ENCODE peak calls at places on chromosomes 16 and 17, in four cellular contexts. One of them, this sample, is unnamed. For H3K27me3, the result is how much of the 10 kb centered on the place peaks cover.

GRCh38 chr17:8226536-8227237 is 16.3 kb upstream of the AURKB start:
- DNase-seq in CD4-positive, alpha-beta T cell: no peak
- DNase-seq in small intestine: peak
- DNase-seq in HL-60: peak
- DNase-seq in this sample: peak

GRCh38 chr16:15618392-15618791 is 24.6 kb downstream of the MARF1 start:
- DNase-seq in CD4-positive, alpha-beta T cell: no peak
- DNase-seq in small intestine: no peak
- DNase-seq in HL-60: no peak
- DNase-seq in this sample: no peak

GRCh38 chr16:57512296-57513001 is 23.9 kb downstream of the CCDC102A start:
- DNase-seq in CD4-positive, alpha-beta T cell: no peak
- DNase-seq in small intestine: no peak
- DNase-seq in HL-60: no peak
- DNase-seq in this sample: no peak

GRCh38 chr16:81937305-81938038 is 73.8 kb downstream of the SDR42E1 start:
- DNase-seq in CD4-positive, alpha-beta T cell: no peak
- DNase-seq in small intestine: no peak
- DNase-seq in HL-60: no peak
- DNase-seq in this sample: peak

GRCh38 chr17:39080416-39081179 is 70.8 kb downstream of the PLXDC1 start:
- DNase-seq in CD4-positive, alpha-beta T cell: no peak
- DNase-seq in small intestine: no peak
- DNase-seq in HL-60: no peak
- DNase-seq in this sample: peak

GRCh38 chr16:67246081-67246944 is 968 bp downstream of the FHOD1 start:
- DNase-seq in CD4-positive, alpha-beta T cell: peak
- DNase-seq in small intestine: peak
- DNase-seq in HL-60: no peak
- DNase-seq in this sample: peak

GRCh38 chr16:85151603-85152413 is 39.5 kb upstream of the CIBAR2 start:
- DNase-seq in CD4-positive, alpha-beta T cell: no peak
- DNase-seq in small intestine: no peak
- DNase-seq in HL-60: no peak
- DNase-seq in this sample: peak

GRCh38 chr17:17043668-17044226 is 1.5 kb downstream of the MPRIP start:
- DNase-seq in CD4-positive, alpha-beta T cell: no peak
- DNase-seq in small intestine: peak
- DNase-seq in HL-60: no peak
- DNase-seq in this sample: peak

GRCh38 chr17:68514809-68515208 is 2.6 kb downstream of the PRKAR1A start:
- DNase-seq in CD4-positive, alpha-beta T cell: no peak
- DNase-seq in small intestine: no peak
- DNase-seq in HL-60: no peak
- DNase-seq in this sample: peak

GRCh38 chr16:74667215-74667765 is 613 bp upstream of the RFWD3 start:
- DNase-seq in CD4-positive, alpha-beta T cell: no peak
- DNase-seq in small intestine: peak
- DNase-seq in HL-60: no peak
- DNase-seq in this sample: peak

GRCh38 chr17:1590031-1590746 is 27.6 kb upstream of the PITPNA start:
- DNase-seq in CD4-positive, alpha-beta T cell: no peak
- DNase-seq in small intestine: peak
- DNase-seq in HL-60: no peak
- DNase-seq in this sample: peak

GRCh38 chr17:39898088-39898487 is 20.3 kb downstream of the GSDMB start:
- DNase-seq in CD4-positive, alpha-beta T cell: no peak
- DNase-seq in small intestine: no peak
- DNase-seq in HL-60: no peak
- DNase-seq in this sample: no peak

GRCh38 chr17:45123930-45124796 is 8.2 kb downstream of the PLCD3 start:
- DNase-seq in CD4-positive, alpha-beta T cell: no peak
- DNase-seq in small intestine: peak
- DNase-seq in HL-60: peak
- DNase-seq in this sample: peak

DNA sequence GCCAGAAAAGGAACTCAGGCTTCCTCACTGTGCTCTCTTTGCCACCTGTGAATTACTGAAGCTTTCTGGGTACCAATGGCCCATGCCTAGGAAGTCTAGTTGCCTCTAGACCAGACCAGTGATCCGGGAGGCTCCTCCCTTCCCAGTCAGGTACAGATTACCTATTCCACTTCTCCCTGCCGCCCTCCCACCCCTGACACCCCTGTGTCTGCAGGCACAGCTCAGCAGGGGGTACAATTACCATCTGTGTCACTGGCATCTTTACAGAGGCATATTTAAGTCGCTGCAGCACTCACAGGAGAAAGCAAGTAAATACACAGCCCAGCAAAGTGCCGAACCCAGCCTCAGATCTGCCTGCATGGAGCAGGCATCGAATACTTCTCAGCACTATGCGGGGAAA is 5.3 kb upstream of the WSCD1 start:
- DNase-seq in CD4-positive, alpha-beta T cell: no peak
- DNase-seq in small intestine: no peak
- DNase-seq in HL-60: no peak
- DNase-seq in this sample: no peak
- H3K27me3 ChIP-seq in CD4-positive, alpha-beta T cell: under half
- H3K27me3 ChIP-seq in small intestine: under half
- H3K27me3 ChIP-seq in HL-60: under half
- H3K27me3 ChIP-seq in this sample: half or more

DNA sequence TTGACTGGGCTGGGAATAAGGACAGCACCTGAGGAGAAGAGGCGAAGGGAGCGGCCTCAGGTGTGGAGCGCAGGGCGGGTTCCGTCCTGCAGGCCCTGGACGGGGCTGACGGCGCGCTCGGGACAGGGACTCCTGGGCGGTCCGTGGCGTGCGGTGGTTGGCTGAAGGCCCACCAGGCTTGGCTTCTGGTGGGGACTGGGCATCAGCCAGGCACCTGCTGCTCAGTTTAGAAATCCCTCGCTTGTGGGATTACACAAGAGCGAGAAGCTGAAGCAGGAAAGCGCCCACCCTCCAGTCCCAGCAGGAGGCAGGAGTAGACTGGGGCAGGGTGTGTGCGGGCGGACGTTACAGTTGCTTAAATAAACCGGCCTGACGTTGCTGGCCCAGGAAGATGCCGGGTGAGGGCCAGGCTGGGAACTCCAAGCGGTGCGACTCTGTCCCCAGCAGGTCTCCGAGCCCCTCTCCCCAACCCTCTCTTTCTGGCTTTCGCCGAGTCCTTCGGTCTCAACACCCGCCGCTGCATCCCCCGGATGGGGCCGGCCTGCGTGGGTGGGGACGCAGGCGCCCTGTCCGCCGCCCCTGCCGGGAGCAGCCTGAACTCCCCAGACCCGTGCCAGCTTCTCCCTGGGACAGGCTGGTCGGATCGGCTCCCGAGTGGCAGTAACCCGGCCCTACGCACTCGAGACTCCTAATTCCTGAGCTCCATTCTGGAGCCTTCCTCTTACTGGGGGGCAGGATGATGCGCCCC is 639 bp downstream of the MIF4GD start:
- DNase-seq in CD4-positive, alpha-beta T cell: peak
- DNase-seq in small intestine: peak
- DNase-seq in HL-60: peak
- DNase-seq in this sample: peak
- H3K27ac ChIP-seq in CD4-positive, alpha-beta T cell: peak
- H3K27ac ChIP-seq in small intestine: peak
- H3K27ac ChIP-seq in HL-60: peak
- H3K27ac ChIP-seq in this sample: peak

GRCh38 chr17:50630524-50631194 is 4.0 kb upstream of the ABCC3 start:
- DNase-seq in CD4-positive, alpha-beta T cell: peak
- DNase-seq in small intestine: peak
- DNase-seq in HL-60: no peak
- DNase-seq in this sample: peak
- H3K27me3 ChIP-seq in CD4-positive, alpha-beta T cell: half or more
- H3K27me3 ChIP-seq in small intestine: under half
- H3K27me3 ChIP-seq in HL-60: half or more
- H3K27me3 ChIP-seq in this sample: under half

GRCh38 chr16:48011888-48012658 is 143.7 kb downstream of the ABCC12 start:
- DNase-seq in CD4-positive, alpha-beta T cell: no peak
- DNase-seq in small intestine: no peak
- DNase-seq in HL-60: no peak
- DNase-seq in this sample: no peak

GRCh38 chr16:48014349-48015135 is 141.3 kb downstream of the ABCC12 start:
- DNase-seq in CD4-positive, alpha-beta T cell: no peak
- DNase-seq in small intestine: no peak
- DNase-seq in HL-60: no peak
- DNase-seq in this sample: no peak

GRCh38 chr16:48008011-48008410 is 147.8 kb downstream of the ABCC12 start:
- DNase-seq in CD4-positive, alpha-beta T cell: no peak
- DNase-seq in small intestine: no peak
- DNase-seq in HL-60: no peak
- DNase-seq in this sample: no peak

GRCh38 chr16:48011466-48011865 is 144.3 kb downstream of the ABCC12 start:
- DNase-seq in CD4-positive, alpha-beta T cell: no peak
- DNase-seq in small intestine: no peak
- DNase-seq in HL-60: no peak
- DNase-seq in this sample: no peak

GRCh38 chr16:48013476-48013875 is 142.3 kb downstream of the ABCC12 start:
- DNase-seq in CD4-positive, alpha-beta T cell: no peak
- DNase-seq in small intestine: no peak
- DNase-seq in HL-60: no peak
- DNase-seq in this sample: no peak
- H3K27ac ChIP-seq in CD4-positive, alpha-beta T cell: no peak
- H3K27ac ChIP-seq in small intestine: no peak
- H3K27ac ChIP-seq in HL-60: no peak
- H3K27ac ChIP-seq in this sample: no peak